ENCODE peak calls at places on chromosomes 4 and X, in five cellular contexts. A is Peyer's patch, E is RWPE1, D is upper lobe of right lung, B is bronchial epithelial cell. M is an unnamed sample.

GRCh38 chrX:426881-427280 is 40.2 kb upstream of the PPP2R3B start:
- DNase-seq in D (no peak), B (no peak), A (no peak), E (peak), M (no peak)

GRCh38 chr4:3485011-3485881 is 22.1 kb downstream of the DOK7 start:
- DNase-seq in D (no peak), A (no peak), B (no peak), E (peak), M (no peak)

GRCh38 chr4:149985981-149986380 is 92.3 kb upstream of the DCLK2 start:
- DNase-seq in B (no peak), D (no peak), E (no peak), A (no peak), M (no peak)

GRCh38 chrX:8755116-8755515 is 23.2 kb upstream of the ANOS1 start:
- DNase-seq in A (no peak), D (no peak), B (no peak), E (no peak), M (no peak)

GRCh38 chr4:66853845-66854244 is 691.5 kb downstream of the CENPC start:
- DNase-seq in E (no peak), A (no peak), B (no peak), D (no peak), M (no peak)

GRCh38 chrX:150365953-150366911 is 3.1 kb downstream of the MAMLD1 start:
- DNase-seq in A (no peak), B (no peak), D (peak), E (no peak), M (peak)

GRCh38 chr4:47840291-47840690 is 2.4 kb upstream of the CORIN start:
- DNase-seq in B (no peak), D (no peak), E (no peak), A (no peak), M (no peak)

GRCh38 chr4:141569141-141569540 is 67.2 kb upstream of the IL15 start:
- DNase-seq in D (no peak), B (no peak), E (no peak), A (no peak), M (no peak)

GRCh38 chr4:99998062-99998880 is 48.2 kb upstream of the H2AZ1 start:
- DNase-seq in B (peak), A (no peak), D (no peak), E (peak), M (peak)

GRCh38 chrX:135931644-135932487 is 38.4 kb downstream of the SAGE1 start:
- DNase-seq in E (peak), A (peak), D (no peak), B (peak), M (peak)

GRCh38 chrX:65034641-65035450 is 58.6 kb upstream of the ZC4H2 start:
- DNase-seq in D (peak), A (peak), B (peak), E (peak), M (no peak)

GRCh38 chr4:147103403-147103946 is 157.8 kb upstream of the TTC29 start:
- DNase-seq in D (no peak), E (peak), A (no peak), B (peak), M (peak)

GRCh38 chrX:9338986-9339385 is 125.9 kb upstream of the TBL1X start:
- DNase-seq in B (no peak), D (no peak), E (no peak), A (no peak), M (no peak)

GRCh38 chrX:40012800-40013682 is 84.7 kb downstream of the BCOR start:
- DNase-seq in E (peak), A (peak), B (peak), D (peak), M (peak)

GRCh38 chrX:41759817-41760216 is 35.8 kb downstream of the GPR82 start:
- DNase-seq in B (peak), D (no peak), E (no peak), A (no peak), M (peak)

GRCh38 chr4:76637704-76638361 is 202.8 kb downstream of the SHROOM3 start:
- DNase-seq in B (peak), E (peak), A (no peak), D (no peak), M (peak)

GRCh38 chrX:74890676-74891430 is 34.4 kb downstream of the NEXMIF start:
- DNase-seq in A (no peak), D (no peak), E (no peak), B (no peak), M (no peak)

GRCh38 chr4:167023359-167023925 is 210.9 kb downstream of the SPOCK3 start:
- DNase-seq in D (no peak), A (no peak), E (no peak), B (peak), M (no peak)

GRCh38 chrX:131745942-131746489 is 202.1 kb downstream of the OR13H1 start:
- DNase-seq in D (no peak), B (no peak), E (no peak), A (no peak), M (no peak)

GRCh38 chr4:15130441-15130840 is 128.2 kb downstream of the CPEB2 start:
- DNase-seq in B (no peak), E (no peak), A (no peak), D (no peak), M (no peak)

GRCh38 chrX:24676403-24677024 is 17.2 kb upstream of the POLA1 start:
- DNase-seq in A (no peak), D (no peak), B (peak), E (peak), M (peak)

GRCh38 chr4:85828295-85828910 is 353.5 kb downstream of the ARHGAP24 start:
- DNase-seq in E (no peak), B (peak), A (no peak), D (no peak), M (peak)

GRCh38 chr4:25818293-25819240 is 44.2 kb downstream of the SEL1L3 start:
- DNase-seq in D (no peak), A (no peak), B (peak), E (no peak), M (no peak)

GRCh38 chr4:76434901-76435688 is at the start of gene SHROOM3:
- DNase-seq in A (no peak), D (no peak), B (peak), E (peak), M (peak)

GRCh38 chr4:23161787-23162186 is 469.1 kb downstream of the GBA3 start:
- DNase-seq in A (no peak), D (no peak), E (no peak), B (no peak), M (no peak)

GRCh38 chrX:107542500-107542899 is 85.8 kb upstream of the PRPS1 start:
- DNase-seq in A (no peak), E (peak), D (no peak), B (peak), M (peak)

GRCh38 chrX:102624105-102624504 is 24.8 kb downstream of the ARMCX5 start:
- DNase-seq in A (no peak), E (no peak), B (no peak), D (no peak), M (no peak)

GRCh38 chr4:11223261-11223660 is 205.4 kb downstream of the HS3ST1 start:
- DNase-seq in B (no peak), A (no peak), E (no peak), D (no peak), M (no peak)

GRCh38 chr4:4490816-4491215 is 51.0 kb downstream of the STX18 start:
- DNase-seq in B (no peak), E (no peak), D (no peak), A (no peak), M (no peak)

GRCh38 chr4:118798658-118799057 is 37.3 kb downstream of the SEC24D start:
- DNase-seq in B (no peak), D (no peak), E (no peak), A (no peak), M (no peak)

GRCh38 chrX:106999002-106999975 is 723 bp downstream of the MORC4 start:
- DNase-seq in A (peak), B (peak), E (peak), D (peak), M (peak)

GRCh38 chr4:6472008-6472386 is 417 bp downstream of the PPP2R2C start:
- DNase-seq in D (no peak), E (no peak), A (no peak), B (no peak), M (no peak)

GRCh38 chr4:87734936-87735335 is 64.4 kb upstream of the IBSP start:
- DNase-seq in E (peak), B (peak), D (no peak), A (no peak), M (peak)

GRCh38 chr4:25449270-25449669 is 72.2 kb downstream of the ANAPC4 start:
- DNase-seq in B (peak), A (no peak), E (no peak), D (no peak), M (peak)

GRCh38 chrX:21963226-21963625 is 22.7 kb downstream of the SMS start:
- DNase-seq in E (no peak), D (no peak), B (no peak), A (no peak), M (no peak)

GRCh38 chr4:86536166-86536565 is 57.9 kb upstream of the PTPN13 start:
- DNase-seq in D (no peak), E (no peak), B (no peak), A (no peak), M (no peak)

GRCh38 chr4:82618321-82618720 is 56.5 kb upstream of the TMEM150C start:
- DNase-seq in A (no peak), D (no peak), B (no peak), E (no peak), M (no peak)

GRCh38 chr4:24734511-24734910 is 60.9 kb upstream of the SOD3 start:
- DNase-seq in E (no peak), D (no peak), A (no peak), B (no peak), M (no peak)

GRCh38 chrX:147550217-147550616 is 361.5 kb upstream of the FMR1 start:
- DNase-seq in A (no peak), B (no peak), E (no peak), D (no peak), M (peak)
- TF ChIP-seq CTCF in A (no peak), B (no peak), E (no peak), D (peak), M (peak)

GRCh38 chr4:124484008-124484407 is 228.5 kb downstream of the ANKRD50 start:
- DNase-seq in E (no peak), A (no peak), D (no peak), B (no peak), M (no peak)

GRCh38 chr4:124483043-124483906 is 229.3 kb downstream of the ANKRD50 start:
- DNase-seq in A (no peak), B (no peak), D (no peak), E (no peak), M (no peak)

GRCh38 chr4:124484940-124485339 is 227.6 kb downstream of the ANKRD50 start:
- DNase-seq in E (no peak), B (no peak), A (no peak), D (no peak), M (no peak)

GRCh38 chr4:124481123-124481522 is 231.4 kb downstream of the ANKRD50 start:
- DNase-seq in B (no peak), E (no peak), A (no peak), D (no peak), M (no peak)

GRCh38 chr4:124486423-124486822 is 226.1 kb downstream of the ANKRD50 start:
- DNase-seq in A (no peak), E (peak), D (no peak), B (no peak), M (peak)
- TF ChIP-seq CTCF in A (no peak), E (no peak), D (no peak), B (peak), M (no peak)

GRCh38 chr4:37882665-37883296 is 8.1 kb upstream of the TBC1D1 start:
- DNase-seq in D (no peak), E (no peak), A (no peak), B (peak), M (peak)
- TF ChIP-seq CTCF in D (no peak), E (no peak), A (no peak), B (no peak), M (no peak)

DNA sequence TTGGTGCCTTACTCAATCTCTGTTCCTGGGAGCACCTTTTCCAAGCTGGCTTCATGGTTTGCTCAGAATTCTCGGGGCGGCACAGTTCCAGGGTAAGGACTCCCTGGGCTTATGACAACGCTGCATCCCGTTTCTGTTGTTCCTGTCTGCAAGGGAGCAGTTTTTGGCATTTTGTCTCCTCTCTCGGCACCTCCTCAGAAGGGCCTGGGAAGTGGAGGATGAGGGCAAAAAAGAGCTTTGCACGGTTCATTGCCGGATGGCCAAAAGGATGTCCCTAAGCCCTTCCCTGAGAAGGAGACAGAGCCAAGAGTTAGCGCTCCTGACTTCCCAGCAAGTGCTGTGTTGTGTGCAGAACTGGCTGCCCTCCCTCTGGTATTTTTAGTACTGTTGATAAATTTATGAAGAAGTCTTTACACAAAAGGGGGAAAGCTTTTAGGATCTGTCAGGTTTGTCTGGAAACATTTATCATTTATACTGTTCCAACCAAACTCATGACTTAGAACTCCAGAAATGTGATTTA is 13.4 kb downstream of the SRD5A3 start:
- DNase-seq in D (no peak), B (no peak), A (no peak), E (no peak), M (peak)
- TF ChIP-seq CTCF in D (no peak), B (no peak), A (no peak), E (no peak), M (no peak)

GRCh38 chrX:95764972-95765451 is 919.6 kb upstream of the DIAPH2 start:
- DNase-seq in D (no peak), E (peak), B (peak), A (no peak), M (peak)
- TF ChIP-seq CTCF in D (peak), E (peak), B (peak), A (peak), M (peak)

GRCh38 chrX:68146054-68146453 is 287.2 kb downstream of the OPHN1 start:
- DNase-seq in A (no peak), E (peak), B (peak), D (no peak), M (peak)
- TF ChIP-seq CTCF in A (no peak), E (no peak), B (peak), D (peak), M (peak)

DNA sequence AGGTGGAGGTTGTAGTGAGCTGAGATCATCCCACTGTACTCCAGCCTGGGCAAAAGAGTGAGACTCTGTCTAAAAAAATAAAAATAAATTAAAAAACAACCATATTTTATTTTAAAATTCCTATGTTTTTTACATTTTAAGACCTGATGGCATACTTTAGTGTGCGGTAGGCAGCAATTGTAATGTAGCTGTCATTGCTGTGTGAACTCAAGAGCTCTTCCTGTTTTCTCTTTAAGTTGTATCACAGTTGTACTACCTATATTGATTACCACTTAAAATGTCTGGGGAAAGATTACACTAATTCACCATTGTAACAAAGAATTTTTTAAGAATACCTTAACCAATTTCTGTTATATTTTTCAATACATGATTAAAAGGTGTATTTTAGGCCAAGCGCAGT is 27.3 kb downstream of the ABCE1 start:
- DNase-seq in B (no peak), E (no peak), A (no peak), D (no peak), M (no peak)
- TF ChIP-seq CTCF in B (no peak), E (no peak), A (no peak), D (no peak), M (no peak)

M was measured in MCF 10A.